ENCODE peak calls at places on chromosomes 2 and 18, in ten cellular contexts. One of them, this sample, is unnamed. For H3K27me3 and H3K4me1, the result is how much of the 10 kb centered on the place peaks cover.

GRCh38 chr2:15822151-15823044 is 118.0 kb upstream of the MYCN start:
- DNase-seq in neural progenitor cell: no peak
- DNase-seq in neuronal stem cell: no peak
- DNase-seq in GM23248: no peak
- DNase-seq in GM23338: no peak
- DNase-seq in tibial nerve: no peak
- DNase-seq in cardiac muscle cell: no peak
- DNase-seq in H9: no peak
- DNase-seq in effector memory CD4-positive, alpha-beta T cell: no peak
- DNase-seq in left lung: no peak
- DNase-seq in this sample: no peak

GRCh38 chr2:229173810-229174359 is 97.2 kb downstream of the PID1 start:
- DNase-seq in GM23338: no peak
- DNase-seq in left lung: no peak
- DNase-seq in H9: no peak
- DNase-seq in cardiac muscle cell: no peak
- DNase-seq in neuronal stem cell: no peak
- DNase-seq in neural progenitor cell: no peak
- DNase-seq in GM23248: no peak
- DNase-seq in effector memory CD4-positive, alpha-beta T cell: no peak
- DNase-seq in tibial nerve: no peak
- DNase-seq in this sample: no peak

GRCh38 chr18:78101091-78101490 is 851.4 kb downstream of the GALR1 start:
- DNase-seq in cardiac muscle cell: no peak
- DNase-seq in GM23338: no peak
- DNase-seq in neuronal stem cell: no peak
- DNase-seq in left lung: no peak
- DNase-seq in GM23248: no peak
- DNase-seq in tibial nerve: no peak
- DNase-seq in H9: no peak
- DNase-seq in neural progenitor cell: no peak
- DNase-seq in effector memory CD4-positive, alpha-beta T cell: no peak
- DNase-seq in this sample: no peak

GRCh38 chr2:105961599-105962146 is 217.0 kb downstream of the NCK2 start:
- DNase-seq in effector memory CD4-positive, alpha-beta T cell: no peak
- DNase-seq in GM23338: peak
- DNase-seq in tibial nerve: no peak
- DNase-seq in neural progenitor cell: no peak
- DNase-seq in H9: peak
- DNase-seq in cardiac muscle cell: no peak
- DNase-seq in left lung: no peak
- DNase-seq in neuronal stem cell: no peak
- DNase-seq in GM23248: no peak
- DNase-seq in this sample: no peak

GRCh38 chr2:27714851-27715291 is 51.2 kb downstream of the SLC4A1AP start:
- DNase-seq in GM23248: peak
- DNase-seq in effector memory CD4-positive, alpha-beta T cell: no peak
- DNase-seq in left lung: no peak
- DNase-seq in H9: no peak
- DNase-seq in neuronal stem cell: no peak
- DNase-seq in neural progenitor cell: peak
- DNase-seq in tibial nerve: no peak
- DNase-seq in cardiac muscle cell: no peak
- DNase-seq in GM23338: peak
- DNase-seq in this sample: no peak

GRCh38 chr2:198283149-198283548 is 478.8 kb downstream of the PLCL1 start:
- DNase-seq in H9: no peak
- DNase-seq in effector memory CD4-positive, alpha-beta T cell: no peak
- DNase-seq in cardiac muscle cell: peak
- DNase-seq in GM23248: peak
- DNase-seq in left lung: no peak
- DNase-seq in neuronal stem cell: no peak
- DNase-seq in GM23338: no peak
- DNase-seq in tibial nerve: no peak
- DNase-seq in neural progenitor cell: no peak
- DNase-seq in this sample: no peak

GRCh38 chr2:164841719-164842623 is at the start of gene COBLL1:
- DNase-seq in H9: peak
- DNase-seq in tibial nerve: peak
- DNase-seq in neuronal stem cell: peak
- DNase-seq in GM23248: peak
- DNase-seq in cardiac muscle cell: peak
- DNase-seq in GM23338: peak
- DNase-seq in neural progenitor cell: peak
- DNase-seq in effector memory CD4-positive, alpha-beta T cell: no peak
- DNase-seq in left lung: peak
- DNase-seq in this sample: peak

GRCh38 chr2:43210467-43211303 is 15.7 kb downstream of the ZFP36L2 start:
- DNase-seq in neuronal stem cell: no peak
- DNase-seq in GM23338: no peak
- DNase-seq in H9: no peak
- DNase-seq in effector memory CD4-positive, alpha-beta T cell: no peak
- DNase-seq in tibial nerve: peak
- DNase-seq in cardiac muscle cell: peak
- DNase-seq in GM23248: peak
- DNase-seq in left lung: peak
- DNase-seq in neural progenitor cell: no peak
- DNase-seq in this sample: peak

GRCh38 chr2:46345775-46346174 is 48.6 kb downstream of the EPAS1 start:
- DNase-seq in left lung: no peak
- DNase-seq in neuronal stem cell: no peak
- DNase-seq in effector memory CD4-positive, alpha-beta T cell: no peak
- DNase-seq in tibial nerve: no peak
- DNase-seq in neural progenitor cell: no peak
- DNase-seq in GM23248: no peak
- DNase-seq in H9: no peak
- DNase-seq in cardiac muscle cell: no peak
- DNase-seq in GM23338: no peak
- DNase-seq in this sample: no peak

GRCh38 chr2:182228073-182228473 is 198.8 kb downstream of the PDE1A start:
- DNase-seq in effector memory CD4-positive, alpha-beta T cell: no peak
- DNase-seq in left lung: no peak
- DNase-seq in GM23338: no peak
- DNase-seq in GM23248: no peak
- DNase-seq in cardiac muscle cell: no peak
- DNase-seq in tibial nerve: no peak
- DNase-seq in neuronal stem cell: no peak
- DNase-seq in H9: no peak
- DNase-seq in neural progenitor cell: no peak
- DNase-seq in this sample: no peak

GRCh38 chr2:46157072-46157965 is 139.9 kb upstream of the EPAS1 start:
- DNase-seq in tibial nerve: no peak
- DNase-seq in H9: no peak
- DNase-seq in neural progenitor cell: no peak
- DNase-seq in cardiac muscle cell: peak
- DNase-seq in GM23248: no peak
- DNase-seq in effector memory CD4-positive, alpha-beta T cell: no peak
- DNase-seq in neuronal stem cell: no peak
- DNase-seq in GM23338: no peak
- DNase-seq in left lung: no peak
- DNase-seq in this sample: no peak

GRCh38 chr2:126673215-126673614 is 17.3 kb downstream of the GYPC start:
- DNase-seq in effector memory CD4-positive, alpha-beta T cell: no peak
- DNase-seq in cardiac muscle cell: no peak
- DNase-seq in GM23248: no peak
- DNase-seq in GM23338: no peak
- DNase-seq in neuronal stem cell: no peak
- DNase-seq in tibial nerve: no peak
- DNase-seq in H9: no peak
- DNase-seq in left lung: no peak
- DNase-seq in neural progenitor cell: no peak
- DNase-seq in this sample: no peak

GRCh38 chr2:164954186-164954585 is 1.1 kb downstream of the SLC38A11 start:
- DNase-seq in GM23248: no peak
- DNase-seq in neural progenitor cell: no peak
- DNase-seq in GM23338: no peak
- DNase-seq in neuronal stem cell: no peak
- DNase-seq in tibial nerve: no peak
- DNase-seq in left lung: no peak
- DNase-seq in cardiac muscle cell: no peak
- DNase-seq in H9: no peak
- DNase-seq in effector memory CD4-positive, alpha-beta T cell: no peak
- DNase-seq in this sample: no peak

GRCh38 chr2:157572725-157573124 is 55.9 kb downstream of the ACVR1C start:
- DNase-seq in tibial nerve: no peak
- DNase-seq in H9: no peak
- DNase-seq in neuronal stem cell: no peak
- DNase-seq in GM23248: peak
- DNase-seq in neural progenitor cell: no peak
- DNase-seq in left lung: no peak
- DNase-seq in GM23338: peak
- DNase-seq in effector memory CD4-positive, alpha-beta T cell: no peak
- DNase-seq in cardiac muscle cell: no peak
- DNase-seq in this sample: no peak

DNA sequence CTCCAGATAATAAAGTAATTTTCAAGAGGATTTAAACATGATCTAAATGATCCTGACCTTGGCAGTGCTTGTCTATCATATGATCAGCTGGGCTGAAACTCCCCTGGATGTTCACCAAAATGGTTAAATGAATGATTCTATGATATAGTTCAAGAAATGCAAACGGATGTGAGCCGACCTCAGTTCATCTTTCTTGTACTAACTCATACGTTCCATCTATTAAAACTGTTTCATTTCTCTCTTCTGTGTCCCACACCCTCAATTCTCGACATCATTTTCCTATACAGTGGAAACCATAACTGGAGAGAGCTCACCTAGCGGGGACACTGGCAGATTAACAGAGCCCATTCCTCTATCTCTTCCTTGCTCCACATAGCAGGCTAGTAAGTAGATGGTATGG is 281.8 kb upstream of the CCDC68 start:
- DNase-seq in effector memory CD4-positive, alpha-beta T cell: no peak
- DNase-seq in neuronal stem cell: no peak
- DNase-seq in neural progenitor cell: no peak
- DNase-seq in GM23338: no peak
- DNase-seq in left lung: no peak
- DNase-seq in GM23248: no peak
- DNase-seq in H9: no peak
- DNase-seq in cardiac muscle cell: no peak
- DNase-seq in tibial nerve: no peak
- DNase-seq in this sample: no peak
- H3K27ac ChIP-seq in effector memory CD4-positive, alpha-beta T cell: no peak
- H3K27ac ChIP-seq in neuronal stem cell: no peak
- H3K27ac ChIP-seq in neural progenitor cell: no peak
- H3K27ac ChIP-seq in GM23338: no peak
- H3K27ac ChIP-seq in left lung: no peak
- H3K27ac ChIP-seq in GM23248: no peak
- H3K27ac ChIP-seq in H9: no peak
- H3K27ac ChIP-seq in cardiac muscle cell: no peak
- H3K27ac ChIP-seq in tibial nerve: no peak
- H3K27ac ChIP-seq in this sample: no peak

DNA sequence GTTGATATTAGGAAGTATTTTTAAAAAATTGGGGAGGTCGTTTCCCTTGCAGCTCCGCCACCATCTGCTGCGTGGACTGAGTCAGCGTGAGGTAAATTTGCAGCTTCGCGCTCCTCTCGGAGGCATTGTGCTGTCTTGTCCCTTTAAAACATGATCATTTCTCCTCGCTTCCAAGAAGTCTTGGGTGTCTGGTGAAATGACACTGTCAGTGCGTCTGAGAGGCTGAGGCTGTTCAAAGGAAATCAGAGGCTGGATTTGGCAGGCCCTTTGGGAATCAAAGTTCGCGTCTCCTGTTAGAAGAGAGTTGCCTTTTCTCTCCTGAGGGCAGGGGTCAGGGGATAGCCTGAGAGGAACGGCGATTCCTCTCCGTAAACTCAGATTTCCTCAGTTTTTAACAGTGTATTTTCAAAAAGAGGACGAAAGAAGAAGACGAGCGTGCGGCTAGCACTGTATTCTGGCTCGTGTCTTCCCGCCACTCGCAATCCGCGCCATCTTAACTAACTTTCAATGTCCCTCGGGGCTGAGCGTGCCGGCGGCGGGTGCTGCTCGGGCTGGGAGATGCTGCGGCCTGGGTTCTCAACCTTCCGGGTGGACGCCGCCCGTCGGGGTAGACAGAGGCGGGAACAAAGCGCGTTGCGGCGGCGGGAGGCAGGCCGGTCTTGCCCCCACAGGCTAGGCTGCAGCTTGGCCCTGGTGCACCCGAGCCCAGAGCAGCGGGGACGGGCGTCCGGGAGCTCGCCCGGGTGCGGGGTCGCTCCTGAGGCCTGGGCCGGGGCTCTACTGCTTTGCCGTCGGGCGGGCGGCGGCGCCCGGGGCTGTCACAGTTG is 11.5 kb downstream of the TBR1 start:
- DNase-seq in tibial nerve: no peak
- DNase-seq in H9: peak
- DNase-seq in neuronal stem cell: peak
- DNase-seq in GM23248: peak
- DNase-seq in left lung: peak
- DNase-seq in neural progenitor cell: peak
- DNase-seq in cardiac muscle cell: no peak
- DNase-seq in effector memory CD4-positive, alpha-beta T cell: no peak
- DNase-seq in GM23338: peak
- DNase-seq in this sample: no peak
- H3K27me3 ChIP-seq in tibial nerve: under half
- H3K27me3 ChIP-seq in H9: half or more
- H3K27me3 ChIP-seq in neuronal stem cell: half or more
- H3K27me3 ChIP-seq in GM23248: under half
- H3K27me3 ChIP-seq in left lung: half or more
- H3K27me3 ChIP-seq in neural progenitor cell: half or more
- H3K27me3 ChIP-seq in cardiac muscle cell: half or more
- H3K27me3 ChIP-seq in effector memory CD4-positive, alpha-beta T cell: half or more
- H3K27me3 ChIP-seq in GM23338: half or more
- H3K27me3 ChIP-seq in this sample: under half

GRCh38 chr2:237714690-237715458 is 83.7 kb upstream of the RBM44 start:
- DNase-seq in neural progenitor cell: peak
- DNase-seq in H9: peak
- DNase-seq in GM23338: peak
- DNase-seq in GM23248: peak
- DNase-seq in left lung: no peak
- DNase-seq in cardiac muscle cell: peak
- DNase-seq in effector memory CD4-positive, alpha-beta T cell: no peak
- DNase-seq in neuronal stem cell: no peak
- DNase-seq in tibial nerve: no peak
- DNase-seq in this sample: peak
- H3K4me1 ChIP-seq in neural progenitor cell: under half
- H3K4me1 ChIP-seq in H9: under half
- H3K4me1 ChIP-seq in GM23338: under half
- H3K4me1 ChIP-seq in GM23248: under half
- H3K4me1 ChIP-seq in left lung: under half
- H3K4me1 ChIP-seq in cardiac muscle cell: under half
- H3K4me1 ChIP-seq in effector memory CD4-positive, alpha-beta T cell: under half
- H3K4me1 ChIP-seq in neuronal stem cell: under half
- H3K4me1 ChIP-seq in tibial nerve: under half
- H3K4me1 ChIP-seq in this sample: under half

GRCh38 chr2:112149194-112149593 is 11.0 kb downstream of the FBLN7 start:
- DNase-seq in GM23248: no peak
- DNase-seq in neuronal stem cell: no peak
- DNase-seq in left lung: no peak
- DNase-seq in GM23338: no peak
- DNase-seq in H9: no peak
- DNase-seq in cardiac muscle cell: no peak
- DNase-seq in tibial nerve: no peak
- DNase-seq in effector memory CD4-positive, alpha-beta T cell: no peak
- DNase-seq in neural progenitor cell: no peak
- DNase-seq in this sample: no peak
- H3K27ac ChIP-seq in GM23248: no peak
- H3K27ac ChIP-seq in neuronal stem cell: no peak
- H3K27ac ChIP-seq in left lung: no peak
- H3K27ac ChIP-seq in GM23338: no peak
- H3K27ac ChIP-seq in H9: no peak
- H3K27ac ChIP-seq in cardiac muscle cell: no peak
- H3K27ac ChIP-seq in tibial nerve: no peak
- H3K27ac ChIP-seq in effector memory CD4-positive, alpha-beta T cell: no peak
- H3K27ac ChIP-seq in neural progenitor cell: no peak
- H3K27ac ChIP-seq in this sample: no peak

GRCh38 chr2:231030725-231031124 is 6.6 kb upstream of the C2orf72 start:
- DNase-seq in GM23248: no peak
- DNase-seq in tibial nerve: no peak
- DNase-seq in left lung: no peak
- DNase-seq in GM23338: no peak
- DNase-seq in neural progenitor cell: no peak
- DNase-seq in effector memory CD4-positive, alpha-beta T cell: no peak
- DNase-seq in neuronal stem cell: no peak
- DNase-seq in H9: no peak
- DNase-seq in cardiac muscle cell: no peak
- DNase-seq in this sample: no peak
- H3K27me3 ChIP-seq in GM23248: under half
- H3K27me3 ChIP-seq in tibial nerve: under half
- H3K27me3 ChIP-seq in left lung: under half
- H3K27me3 ChIP-seq in GM23338: under half
- H3K27me3 ChIP-seq in neural progenitor cell: under half
- H3K27me3 ChIP-seq in effector memory CD4-positive, alpha-beta T cell: under half
- H3K27me3 ChIP-seq in neuronal stem cell: under half
- H3K27me3 ChIP-seq in H9: under half
- H3K27me3 ChIP-seq in cardiac muscle cell: under half
- H3K27me3 ChIP-seq in this sample: under half

This sample was measured in SJCRH30.